ENCODE peak calls at places on chromosomes 16 and 17, in eight cellular contexts. One of them, this sample, is unnamed.

GRCh38 chr16:10938321-10938720 is 3.9 kb downstream of the DEXI start:
- DNase-seq in uterus: no peak
- DNase-seq in HCT116: no peak
- DNase-seq in GM06990: no peak
- DNase-seq in lower lobe of right lung: no peak
- DNase-seq in left ventricle myocardium inferior: no peak
- DNase-seq in neural progenitor cell: no peak
- DNase-seq in kidney: no peak
- DNase-seq in this sample: no peak

GRCh38 chr17:80789356-80789902 is 202.2 kb upstream of the CHMP6 start:
- DNase-seq in uterus: peak; percentile 47
- DNase-seq in HCT116: peak; percentile 24
- DNase-seq in GM06990: no peak
- DNase-seq in lower lobe of right lung: no peak
- DNase-seq in left ventricle myocardium inferior: no peak
- DNase-seq in neural progenitor cell: no peak
- DNase-seq in kidney: no peak
- DNase-seq in this sample: peak; percentile 56

GRCh38 chr16:81514041-81514559 is 69.5 kb downstream of the CMIP start:
- DNase-seq in uterus: no peak
- DNase-seq in HCT116: no peak
- DNase-seq in GM06990: peak; percentile 50
- DNase-seq in lower lobe of right lung: no peak
- DNase-seq in left ventricle myocardium inferior: no peak
- DNase-seq in neural progenitor cell: no peak
- DNase-seq in kidney: no peak
- DNase-seq in this sample: no peak

GRCh38 chr16:11121909-11122692 is 133.9 kb downstream of the SOCS1 start:
- DNase-seq in uterus: no peak
- DNase-seq in HCT116: no peak
- DNase-seq in GM06990: no peak
- DNase-seq in lower lobe of right lung: no peak
- DNase-seq in left ventricle myocardium inferior: no peak
- DNase-seq in neural progenitor cell: no peak
- DNase-seq in kidney: no peak
- DNase-seq in this sample: no peak

GRCh38 chr17:82734987-82735866 is at the start of gene FN3K:
- DNase-seq in uterus: peak; percentile 68
- DNase-seq in HCT116: no peak
- DNase-seq in GM06990: no peak
- DNase-seq in lower lobe of right lung: peak; percentile 81
- DNase-seq in left ventricle myocardium inferior: peak; percentile 73
- DNase-seq in neural progenitor cell: peak; percentile 91
- DNase-seq in kidney: peak; percentile 86
- DNase-seq in this sample: no peak

GRCh38 chr16:85157813-85158701 is 45.8 kb upstream of the CIBAR2 start:
- DNase-seq in uterus: no peak
- DNase-seq in HCT116: no peak
- DNase-seq in GM06990: no peak
- DNase-seq in lower lobe of right lung: no peak
- DNase-seq in left ventricle myocardium inferior: no peak
- DNase-seq in neural progenitor cell: peak; percentile 83
- DNase-seq in kidney: no peak
- DNase-seq in this sample: no peak

GRCh38 chr17:70808596-70808995 is 639.3 kb downstream of the KCNJ2 start:
- DNase-seq in uterus: no peak
- DNase-seq in HCT116: peak; percentile 28
- DNase-seq in GM06990: no peak
- DNase-seq in lower lobe of right lung: no peak
- DNase-seq in left ventricle myocardium inferior: no peak
- DNase-seq in neural progenitor cell: peak; percentile 5
- DNase-seq in kidney: no peak
- DNase-seq in this sample: no peak

GRCh38 chr17:58200024-58200633 is 7.6 kb downstream of the EPX start:
- DNase-seq in uterus: no peak
- DNase-seq in HCT116: peak; percentile 63
- DNase-seq in GM06990: peak; percentile 49
- DNase-seq in lower lobe of right lung: peak; percentile 77
- DNase-seq in left ventricle myocardium inferior: no peak
- DNase-seq in neural progenitor cell: peak; percentile 74
- DNase-seq in kidney: no peak
- DNase-seq in this sample: no peak

GRCh38 chr17:17408236-17408794 is 68.5 kb upstream of the MED9 start:
- DNase-seq in uterus: no peak
- DNase-seq in HCT116: no peak
- DNase-seq in GM06990: no peak
- DNase-seq in lower lobe of right lung: no peak
- DNase-seq in left ventricle myocardium inferior: no peak
- DNase-seq in neural progenitor cell: no peak
- DNase-seq in kidney: no peak
- DNase-seq in this sample: no peak

GRCh38 chr16:89473791-89474414 is 16.5 kb downstream of the ANKRD11 start:
- DNase-seq in uterus: no peak
- DNase-seq in HCT116: no peak
- DNase-seq in GM06990: no peak
- DNase-seq in lower lobe of right lung: no peak
- DNase-seq in left ventricle myocardium inferior: no peak
- DNase-seq in neural progenitor cell: no peak
- DNase-seq in kidney: no peak
- DNase-seq in this sample: no peak

GRCh38 chr17:47999612-48000011 is 28.7 kb downstream of the CDK5RAP3 start:
- DNase-seq in uterus: no peak
- DNase-seq in HCT116: no peak
- DNase-seq in GM06990: no peak
- DNase-seq in lower lobe of right lung: peak; percentile 32
- DNase-seq in left ventricle myocardium inferior: no peak
- DNase-seq in neural progenitor cell: no peak
- DNase-seq in kidney: no peak
- DNase-seq in this sample: no peak

GRCh38 chr17:6910987-6911603 is 79.6 kb upstream of the TEKT1 start:
- DNase-seq in uterus: no peak
- DNase-seq in HCT116: peak; percentile 29
- DNase-seq in GM06990: no peak
- DNase-seq in lower lobe of right lung: no peak
- DNase-seq in left ventricle myocardium inferior: no peak
- DNase-seq in neural progenitor cell: peak; percentile 62
- DNase-seq in kidney: no peak
- DNase-seq in this sample: no peak

DNA sequence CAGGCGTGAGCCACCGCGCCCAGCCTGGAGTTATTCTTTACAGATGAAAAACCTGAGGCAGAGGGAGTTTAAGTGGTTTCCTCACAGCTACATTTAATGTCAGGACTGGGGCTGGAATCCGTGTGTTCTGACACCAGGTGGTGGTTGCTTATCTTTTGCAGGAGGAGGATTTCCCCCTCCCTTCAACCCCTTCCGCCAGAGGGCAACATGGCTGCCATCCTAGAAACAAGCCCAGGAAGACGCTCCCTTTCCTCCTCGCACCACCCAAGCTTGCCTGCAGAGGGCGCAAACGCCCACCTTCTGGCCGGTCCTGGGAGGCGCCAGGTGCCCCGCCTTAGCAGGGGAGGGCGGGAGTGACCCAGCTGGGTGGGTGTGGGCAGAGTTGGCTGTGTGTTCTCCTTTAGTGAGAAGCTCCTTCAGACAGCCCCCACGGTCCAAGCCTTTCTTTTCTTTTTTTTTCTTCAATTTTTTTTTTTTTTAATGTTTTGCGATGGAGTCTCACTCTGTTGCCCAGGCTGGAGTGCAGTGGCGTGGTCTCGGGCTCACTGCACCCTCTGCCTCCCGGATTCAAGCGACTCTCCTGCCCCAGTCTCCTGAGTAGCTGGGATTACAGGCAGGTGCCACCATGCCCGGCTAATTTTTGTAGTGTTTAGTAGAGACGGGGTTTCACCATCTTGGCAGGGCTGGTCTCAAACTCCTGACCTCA is 9.9 kb upstream of the RAP1GAP2 start:
- DNase-seq in uterus: peak; percentile 49
- DNase-seq in HCT116: peak; percentile 84
- DNase-seq in GM06990: peak; percentile 85
- DNase-seq in lower lobe of right lung: peak; percentile 90
- DNase-seq in left ventricle myocardium inferior: peak; percentile 81
- DNase-seq in neural progenitor cell: peak; percentile 93
- DNase-seq in kidney: peak; percentile 90
- DNase-seq in this sample: no peak
- H3K4me3 ChIP-seq in uterus: no peak overlapping the region
- H3K4me3 ChIP-seq in HCT116: no peak overlapping the region
- H3K4me3 ChIP-seq in GM06990: no peak overlapping the region
- H3K4me3 ChIP-seq in lower lobe of right lung: no peak overlapping the region
- H3K4me3 ChIP-seq in left ventricle myocardium inferior: no peak overlapping the region
- H3K4me3 ChIP-seq in neural progenitor cell: no peak overlapping the region
- H3K4me3 ChIP-seq in kidney: no peak overlapping the region
- H3K4me3 ChIP-seq in this sample: no peak overlapping the region

DNA sequence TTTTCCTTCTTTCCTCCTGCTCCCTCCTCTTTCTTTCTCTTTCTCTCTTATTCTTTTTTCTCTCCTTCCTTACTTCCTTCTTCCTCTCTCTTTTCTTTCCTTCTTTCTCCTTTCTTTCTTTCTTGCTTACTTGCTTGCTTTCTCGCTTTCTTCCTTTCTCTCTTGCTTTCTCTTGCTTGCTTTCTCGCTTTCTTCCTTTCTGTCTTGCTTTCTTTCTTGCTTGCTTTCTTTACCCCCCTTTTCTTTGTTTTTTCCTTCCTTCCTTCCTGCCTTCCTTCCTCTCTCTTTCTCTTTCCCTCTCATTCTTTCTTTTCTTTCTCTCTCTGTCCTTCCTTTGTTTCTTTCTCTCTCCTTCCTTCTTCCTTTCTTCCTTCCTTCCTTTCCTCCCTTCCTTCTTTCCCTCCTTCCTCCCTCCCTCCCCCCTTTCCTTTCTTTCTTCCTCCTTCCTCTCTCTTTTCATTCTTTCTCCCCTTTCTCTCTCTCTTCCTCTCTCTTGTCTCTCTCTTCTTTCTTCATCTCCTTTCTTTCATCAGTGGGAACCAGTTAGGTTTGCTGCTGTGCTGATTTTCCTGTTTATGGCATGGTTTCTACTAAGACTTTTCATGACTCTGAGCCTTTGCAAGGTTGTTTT is 142.9 kb upstream of the CACNG3 start:
- DNase-seq in uterus: no peak
- DNase-seq in HCT116: no peak
- DNase-seq in GM06990: no peak
- DNase-seq in lower lobe of right lung: no peak
- DNase-seq in left ventricle myocardium inferior: no peak
- DNase-seq in neural progenitor cell: no peak
- DNase-seq in kidney: no peak
- DNase-seq in this sample: no peak
- TF ChIP-seq CTCF in uterus: no peak
- TF ChIP-seq CTCF in HCT116: no peak
- TF ChIP-seq CTCF in GM06990: no peak
- TF ChIP-seq CTCF in lower lobe of right lung: no peak
- TF ChIP-seq CTCF in left ventricle myocardium inferior: no peak
- TF ChIP-seq CTCF in neural progenitor cell: no peak
- TF ChIP-seq CTCF in kidney: no peak
- TF ChIP-seq CTCF in this sample: no peak

GRCh38 chr17:50298018-50298417 is 23.8 kb downstream of the TMEM92 start:
- DNase-seq in uterus: no peak
- DNase-seq in HCT116: no peak
- DNase-seq in GM06990: no peak
- DNase-seq in lower lobe of right lung: no peak
- DNase-seq in left ventricle myocardium inferior: no peak
- DNase-seq in neural progenitor cell: no peak
- DNase-seq in kidney: peak; percentile 27
- DNase-seq in this sample: no peak

GRCh38 chr17:50301891-50302584 is 27.8 kb downstream of the TMEM92 start:
- DNase-seq in uterus: no peak
- DNase-seq in HCT116: no peak
- DNase-seq in GM06990: no peak
- DNase-seq in lower lobe of right lung: no peak
- DNase-seq in left ventricle myocardium inferior: no peak
- DNase-seq in neural progenitor cell: no peak
- DNase-seq in kidney: no peak
- DNase-seq in this sample: no peak

GRCh38 chr17:50303051-50303450 is 28.8 kb downstream of the TMEM92 start:
- DNase-seq in uterus: no peak
- DNase-seq in HCT116: no peak
- DNase-seq in GM06990: no peak
- DNase-seq in lower lobe of right lung: no peak
- DNase-seq in left ventricle myocardium inferior: no peak
- DNase-seq in neural progenitor cell: peak; percentile 26
- DNase-seq in kidney: no peak
- DNase-seq in this sample: no peak

GRCh38 chr17:50297407-50297865 is 23.2 kb downstream of the TMEM92 start:
- DNase-seq in uterus: peak; percentile 77
- DNase-seq in HCT116: peak; percentile 80
- DNase-seq in GM06990: peak; percentile 46
- DNase-seq in lower lobe of right lung: peak; percentile 88
- DNase-seq in left ventricle myocardium inferior: peak; percentile 64
- DNase-seq in neural progenitor cell: peak; percentile 91
- DNase-seq in kidney: peak; percentile 92
- DNase-seq in this sample: no peak

DNA sequence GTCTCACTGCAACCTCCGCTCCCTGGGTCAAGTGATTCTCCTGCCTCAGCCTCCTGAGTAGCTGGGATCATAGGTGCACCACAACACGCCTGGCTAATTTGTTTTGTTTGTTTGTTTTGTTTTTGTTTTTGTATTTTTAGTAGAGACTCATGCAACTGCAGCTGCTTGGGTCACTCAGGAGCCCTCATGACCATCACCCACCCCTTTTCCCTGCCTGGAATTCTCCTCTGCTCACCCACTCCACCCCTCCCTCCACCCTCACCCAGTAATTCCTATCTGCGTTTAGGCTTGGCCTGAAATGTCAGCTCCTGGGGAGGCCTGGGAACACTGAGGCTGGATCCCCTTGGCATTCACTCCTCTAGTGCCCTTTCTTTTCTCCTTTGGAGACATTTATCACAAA is 25.5 kb downstream of the TMEM92 start:
- DNase-seq in uterus: no peak
- DNase-seq in HCT116: no peak
- DNase-seq in GM06990: no peak
- DNase-seq in lower lobe of right lung: no peak
- DNase-seq in left ventricle myocardium inferior: no peak
- DNase-seq in neural progenitor cell: no peak
- DNase-seq in kidney: no peak
- DNase-seq in this sample: no peak
- H3K4me3 ChIP-seq in uterus: no peak overlapping the region
- H3K4me3 ChIP-seq in HCT116: no peak overlapping the region
- H3K4me3 ChIP-seq in GM06990: no peak overlapping the region
- H3K4me3 ChIP-seq in lower lobe of right lung: no peak overlapping the region
- H3K4me3 ChIP-seq in left ventricle myocardium inferior: no peak overlapping the region
- H3K4me3 ChIP-seq in neural progenitor cell: no peak overlapping the region
- H3K4me3 ChIP-seq in kidney: no peak overlapping the region
- H3K4me3 ChIP-seq in this sample: no peak overlapping the region

DNA sequence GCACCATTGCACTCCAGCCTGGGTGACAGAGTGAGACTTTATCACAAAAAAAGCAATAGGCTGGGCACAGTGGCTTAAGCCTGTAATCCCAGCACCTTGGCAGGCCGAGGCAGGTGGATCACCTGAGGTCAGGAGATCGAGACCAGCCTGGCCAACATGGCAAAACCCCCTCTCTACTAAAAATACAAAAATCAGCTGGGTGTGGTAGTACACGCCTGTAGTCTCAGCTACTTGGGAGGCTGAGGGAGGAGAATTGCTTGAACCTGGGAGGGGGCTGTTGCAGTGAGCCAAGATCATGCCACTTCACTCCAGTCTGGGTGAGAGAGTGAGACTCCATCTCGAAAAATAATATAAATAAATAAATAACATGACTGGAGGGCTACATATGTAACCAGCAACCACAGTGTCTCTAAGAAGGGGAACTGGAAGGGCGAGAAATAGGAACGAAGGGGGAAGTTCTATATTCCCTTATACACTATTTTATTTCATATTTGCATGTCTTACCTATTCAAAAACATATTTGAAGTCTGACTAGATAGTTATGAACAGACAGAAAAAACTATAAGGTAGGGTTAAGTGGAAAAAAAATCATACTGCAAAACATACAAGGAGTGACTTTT is 25.9 kb downstream of the MYH11 start:
- DNase-seq in uterus: no peak
- DNase-seq in HCT116: no peak
- DNase-seq in GM06990: no peak
- DNase-seq in lower lobe of right lung: no peak
- DNase-seq in left ventricle myocardium inferior: no peak
- DNase-seq in neural progenitor cell: no peak
- DNase-seq in kidney: no peak
- DNase-seq in this sample: no peak
- TF ChIP-seq CTCF in uterus: no peak
- TF ChIP-seq CTCF in HCT116: no peak
- TF ChIP-seq CTCF in GM06990: no peak
- TF ChIP-seq CTCF in lower lobe of right lung: no peak
- TF ChIP-seq CTCF in left ventricle myocardium inferior: no peak
- TF ChIP-seq CTCF in neural progenitor cell: no peak
- TF ChIP-seq CTCF in kidney: no peak
- TF ChIP-seq CTCF in this sample: no peak